ENCODE peak calls at places on chromosomes 12 and 14, in five cellular contexts. B is RWPE1, W is hepatocyte, O is cardiac muscle cell, S is progenitor cell of endocrine pancreas. I is an unnamed sample.

GRCh38 chr12:3218150-3218845 is 141.1 kb downstream of the TSPAN9 start:
- DNase-seq in B (peak; percentile 79), W (peak; percentile 70), O (peak; percentile 89), S (no peak), I (no peak)

GRCh38 chr12:6608592-6609311 is 1.6 kb upstream of the CHD4 start:
- DNase-seq in B (no peak), W (no peak), O (peak; percentile 38), S (no peak), I (no peak)

GRCh38 chr12:57883700-57884099 is 37.2 kb upstream of the CTDSP2 start:
- DNase-seq in B (no peak), W (no peak), O (no peak), S (no peak), I (no peak)

GRCh38 chr12:57488397-57489156 is 709 bp downstream of the MARS1 start:
- DNase-seq in B (no peak), W (no peak), O (no peak), S (no peak), I (no peak)

GRCh38 chr12:93572712-93573551 is 457 bp downstream of the SOCS2 start:
- DNase-seq in B (no peak), W (peak; percentile 55), O (peak; percentile 48), S (peak; percentile 32), I (peak; percentile 73)

GRCh38 chr14:90451443-90451842 is 54.6 kb downstream of the CALM1 start:
- DNase-seq in B (no peak), W (no peak), O (no peak), S (no peak), I (no peak)

GRCh38 chr14:29168149-29168548 is 401.6 kb downstream of the FOXG1 start:
- DNase-seq in B (no peak), W (no peak), O (no peak), S (no peak), I (no peak)

GRCh38 chr12:20624718-20625117 is 70.4 kb upstream of the SLCO1C1 start:
- DNase-seq in B (no peak), W (peak; percentile 33), O (peak; percentile 69), S (no peak), I (peak; percentile 19)

GRCh38 chr12:46371718-46372130 is 849 bp downstream of the SLC38A2 start:
- DNase-seq in B (peak; percentile 33), W (peak; percentile 80), O (peak; percentile 68), S (peak; percentile 58), I (peak; percentile 55)

GRCh38 chr14:88005978-88006851 is 1.3 kb downstream of the GPR65 start:
- DNase-seq in B (no peak), W (no peak), O (no peak), S (no peak), I (no peak)

GRCh38 chr14:99190696-99191662 is 81.0 kb downstream of the BCL11B start:
- DNase-seq in B (peak; percentile 15), W (no peak), O (no peak), S (no peak), I (no peak)

GRCh38 chr12:98916106-98916505 is 271.0 kb downstream of the APAF1 start:
- DNase-seq in B (no peak), W (no peak), O (no peak), S (no peak), I (no peak)

GRCh38 chr12:18483723-18484325 is 222.5 kb downstream of the PIK3C2G start:
- DNase-seq in B (no peak), W (no peak), O (no peak), S (no peak), I (no peak)

GRCh38 chr12:52230364-52231281 is 2.4 kb upstream of the KRT7 start:
- DNase-seq in B (peak; percentile 88), W (no peak), O (peak; percentile 84), S (no peak), I (no peak)

GRCh38 chr14:100531152-100531551 is 56.1 kb downstream of the BEGAIN start:
- DNase-seq in B (no peak), W (no peak), O (no peak), S (no peak), I (no peak)

GRCh38 chr12:75900781-75901254 is 130.8 kb downstream of the PHLDA1 start:
- DNase-seq in B (no peak), W (no peak), O (no peak), S (no peak), I (peak; percentile 44)

GRCh38 chr12:69880566-69880965 is 55.5 kb downstream of the MYRFL start:
- DNase-seq in B (no peak), W (no peak), O (peak; percentile 49), S (no peak), I (no peak)

GRCh38 chr12:118327381-118327780 is 45.3 kb downstream of the TAOK3 start:
- DNase-seq in B (no peak), W (no peak), O (no peak), S (no peak), I (no peak)

GRCh38 chr12:82874935-82875334 is 188.2 kb downstream of the TMTC2 start:
- DNase-seq in B (no peak), W (peak; percentile 36), O (peak; percentile 49), S (no peak), I (no peak)

GRCh38 chr14:89534896-89535615 is 118.0 kb upstream of the FOXN3 start:
- DNase-seq in B (no peak), W (no peak), O (peak; percentile 60), S (no peak), I (no peak)

GRCh38 chr12:101648195-101648594 is 49.2 kb upstream of the CHPT1 start:
- DNase-seq in B (no peak), W (no peak), O (no peak), S (no peak), I (no peak)

GRCh38 chr14:71290960-71291466 is 383.8 kb downstream of the PCNX1 start:
- DNase-seq in B (peak; percentile 72), W (peak; percentile 49), O (peak; percentile 64), S (no peak), I (no peak)

GRCh38 chr14:51979399-51979709 is 10.0 kb upstream of the RTRAF start:
- DNase-seq in B (no peak), W (no peak), O (no peak), S (no peak), I (no peak)
- TF ChIP-seq CTCF in B (peak; percentile 62), W (no peak), O (no peak), S (no peak), I (peak; percentile 6)

GRCh38 chr12:112319395-112319794 is 62.8 kb downstream of the HECTD4 start:
- DNase-seq in B (no peak), W (no peak), O (no peak), S (no peak), I (no peak)

GRCh38 chr12:112309797-112310196 is 72.4 kb downstream of the HECTD4 start:
- DNase-seq in B (no peak), W (no peak), O (no peak), S (no peak), I (no peak)

GRCh38 chr12:112317481-112317880 is 64.8 kb downstream of the HECTD4 start:
- DNase-seq in B (no peak), W (no peak), O (no peak), S (no peak), I (no peak)

DNA sequence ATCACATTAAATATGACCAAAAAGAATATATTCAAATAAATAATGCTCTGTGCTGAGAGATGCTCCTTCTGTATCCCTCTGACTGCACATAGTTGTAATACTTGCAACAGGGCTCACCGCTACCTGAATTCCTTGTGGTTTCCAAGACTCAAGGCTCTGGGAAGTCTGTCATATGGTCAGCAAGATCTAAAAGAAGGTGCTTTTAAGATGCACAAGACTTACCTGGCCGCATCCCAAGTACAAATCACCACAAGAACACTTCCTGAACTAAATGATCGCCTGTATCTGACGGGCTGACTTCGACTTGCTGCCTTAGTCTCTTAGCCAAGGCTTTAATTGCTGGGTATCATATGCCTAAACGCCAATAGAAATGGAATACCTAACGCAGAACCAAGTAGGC is 67.2 kb downstream of the HECTD4 start:
- DNase-seq in B (no peak), W (no peak), O (no peak), S (no peak), I (no peak)
- TF ChIP-seq CTCF in B (no peak), W (no peak), O (no peak), S (no peak), I (no peak)

GRCh38 chr12:49558526-49558925 is 9.4 kb downstream of the MCRS1 start:
- DNase-seq in B (no peak), W (no peak), O (no peak), S (no peak), I (no peak)

GRCh38 chr12:49559011-49559675 is 8.8 kb downstream of the MCRS1 start:
- DNase-seq in B (no peak), W (no peak), O (no peak), S (no peak), I (no peak)

GRCh38 chr12:49556391-49557186 is 11.4 kb downstream of the MCRS1 start:
- DNase-seq in B (no peak), W (no peak), O (no peak), S (no peak), I (no peak)

GRCh38 chr12:49557187-49557916 is 10.6 kb downstream of the MCRS1 start:
- DNase-seq in B (no peak), W (no peak), O (no peak), S (no peak), I (no peak)

DNA sequence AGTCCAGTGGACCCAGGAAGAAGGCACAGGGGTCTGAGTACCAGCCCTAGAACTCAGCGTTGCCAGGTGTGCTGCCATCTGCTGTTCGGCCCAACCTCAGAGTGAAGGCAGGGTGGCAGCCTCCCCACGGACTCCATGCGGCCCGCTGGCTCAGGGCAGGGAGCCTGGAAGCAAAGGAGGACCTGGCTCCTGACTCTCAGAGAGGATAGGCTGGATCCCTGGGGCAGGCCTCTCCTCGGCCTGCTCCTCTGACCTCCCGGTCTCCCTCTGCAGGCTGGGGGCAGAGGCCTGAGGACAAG is 10.1 kb downstream of the MCRS1 start:
- DNase-seq in B (no peak), W (no peak), O (no peak), S (no peak), I (no peak)
- TF ChIP-seq CTCF in B (peak; percentile 30), W (peak; percentile 9), O (peak; percentile 15), S (peak; percentile 14), I (no peak)

DNA sequence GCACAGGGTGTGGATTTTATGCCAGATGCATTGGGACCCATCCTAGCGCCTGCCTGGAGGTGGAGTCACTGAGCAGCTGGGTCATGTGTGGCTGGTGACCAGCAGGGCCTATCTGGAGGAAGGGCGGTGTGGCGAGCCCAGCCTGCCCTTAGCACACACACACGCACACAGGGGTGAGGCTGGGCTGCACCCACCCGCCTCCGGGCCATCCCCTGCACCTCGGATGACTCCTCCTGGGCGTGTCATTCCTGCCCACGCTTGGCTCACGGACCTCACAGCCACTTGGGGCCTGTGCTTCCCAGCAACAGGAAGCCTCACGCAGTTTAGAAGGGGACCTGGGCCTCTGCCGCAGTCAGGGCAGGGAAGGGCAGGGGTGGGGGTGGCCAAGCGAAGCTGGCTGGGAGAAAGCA is 36.2 kb upstream of the FZD10 start:
- DNase-seq in B (peak; percentile 75), W (no peak), O (no peak), S (no peak), I (no peak)
- TF ChIP-seq CTCF in B (no peak), W (no peak), O (no peak), S (no peak), I (no peak)

GRCh38 chr12:97716356-97716755 is 253.8 kb downstream of the RMST start:
- DNase-seq in B (no peak), W (peak; percentile 17), O (peak; percentile 1), S (no peak), I (no peak)
- TF ChIP-seq CTCF in B (no peak), W (peak; percentile 40), O (no peak), S (peak; percentile 51), I (no peak)

I was measured in nephron progenitor cell.